ENCODE peak calls at places on chromosomes 5 and 9, in six cellular contexts. One of them, this sample, is unnamed.

GRCh38 chr5:139955616-139956283 is 87.3 kb downstream of the NRG2 start:
- DNase-seq in suprapubic skin: no peak
- DNase-seq in neural progenitor cell: peak
- DNase-seq in tibial artery: no peak
- DNase-seq in WTC11: no peak
- DNase-seq in GM13976: peak
- DNase-seq in this sample: no peak

GRCh38 chr5:14105717-14106435 is 37.3 kb upstream of the TRIO start:
- DNase-seq in tibial artery: no peak
- DNase-seq in neural progenitor cell: no peak
- DNase-seq in suprapubic skin: no peak
- DNase-seq in GM13976: no peak
- DNase-seq in WTC11: no peak
- DNase-seq in this sample: no peak

GRCh38 chr9:21590058-21590996 is 108.2 kb upstream of the IFNE start:
- DNase-seq in neural progenitor cell: no peak
- DNase-seq in suprapubic skin: no peak
- DNase-seq in WTC11: no peak
- DNase-seq in tibial artery: no peak
- DNase-seq in GM13976: no peak
- DNase-seq in this sample: no peak

GRCh38 chr9:73539881-73540280 is 388.2 kb downstream of the ANXA1 start:
- DNase-seq in WTC11: no peak
- DNase-seq in GM13976: no peak
- DNase-seq in suprapubic skin: no peak
- DNase-seq in tibial artery: no peak
- DNase-seq in neural progenitor cell: no peak
- DNase-seq in this sample: no peak

GRCh38 chr9:123561055-123561454 is 205.1 kb downstream of the CRB2 start:
- DNase-seq in neural progenitor cell: no peak
- DNase-seq in GM13976: no peak
- DNase-seq in tibial artery: no peak
- DNase-seq in suprapubic skin: no peak
- DNase-seq in WTC11: peak
- DNase-seq in this sample: no peak

GRCh38 chr5:60333103-60333502 is 366.9 kb downstream of the DEPDC1B start:
- DNase-seq in neural progenitor cell: no peak
- DNase-seq in tibial artery: no peak
- DNase-seq in suprapubic skin: no peak
- DNase-seq in WTC11: no peak
- DNase-seq in GM13976: no peak
- DNase-seq in this sample: no peak

GRCh38 chr5:15463231-15463630 is 36.7 kb upstream of the FBXL7 start:
- DNase-seq in neural progenitor cell: peak
- DNase-seq in GM13976: no peak
- DNase-seq in tibial artery: no peak
- DNase-seq in suprapubic skin: no peak
- DNase-seq in WTC11: no peak
- DNase-seq in this sample: no peak

GRCh38 chr5:169122951-169123350 is 178.0 kb downstream of the SLIT3 start:
- DNase-seq in tibial artery: no peak
- DNase-seq in WTC11: no peak
- DNase-seq in neural progenitor cell: no peak
- DNase-seq in GM13976: no peak
- DNase-seq in suprapubic skin: no peak
- DNase-seq in this sample: no peak

GRCh38 chr9:69153707-69154521 is 20.2 kb upstream of the TJP2 start:
- DNase-seq in tibial artery: no peak
- DNase-seq in WTC11: no peak
- DNase-seq in neural progenitor cell: no peak
- DNase-seq in suprapubic skin: no peak
- DNase-seq in GM13976: no peak
- DNase-seq in this sample: no peak

GRCh38 chr5:154076240-154076922 is 37.6 kb downstream of the MFAP3 start:
- DNase-seq in GM13976: no peak
- DNase-seq in neural progenitor cell: no peak
- DNase-seq in WTC11: no peak
- DNase-seq in suprapubic skin: no peak
- DNase-seq in tibial artery: no peak
- DNase-seq in this sample: no peak

GRCh38 chr5:1171340-1171941 is 30.0 kb upstream of the SLC6A19 start:
- DNase-seq in tibial artery: no peak
- DNase-seq in GM13976: no peak
- DNase-seq in neural progenitor cell: no peak
- DNase-seq in WTC11: no peak
- DNase-seq in suprapubic skin: no peak
- DNase-seq in this sample: no peak

GRCh38 chr5:14582797-14583137 is 1.2 kb downstream of the OTULINL start:
- DNase-seq in neural progenitor cell: no peak
- DNase-seq in suprapubic skin: no peak
- DNase-seq in tibial artery: no peak
- DNase-seq in WTC11: no peak
- DNase-seq in GM13976: no peak
- DNase-seq in this sample: no peak

DNA sequence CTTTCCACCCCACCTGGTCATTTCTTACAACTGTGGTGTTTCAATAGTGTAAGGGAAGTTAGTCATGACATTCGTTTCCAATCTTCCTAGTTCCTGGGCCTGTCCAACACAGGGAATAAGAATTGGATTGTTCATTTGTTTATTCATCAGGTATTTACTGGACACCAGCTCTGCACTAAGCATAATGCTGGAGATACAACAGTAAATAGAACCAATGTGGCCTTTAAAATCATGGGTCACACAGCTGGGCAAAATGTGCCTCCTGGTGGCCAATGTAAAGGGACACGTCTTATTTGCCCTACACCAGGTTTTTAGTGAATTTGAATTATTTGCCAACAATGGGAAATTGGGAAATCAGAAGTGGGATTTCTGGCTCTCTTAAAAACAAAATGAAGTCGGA is 10.4 kb downstream of the ABLIM3 start:
- DNase-seq in GM13976: no peak
- DNase-seq in neural progenitor cell: no peak
- DNase-seq in tibial artery: no peak
- DNase-seq in suprapubic skin: no peak
- DNase-seq in WTC11: no peak
- DNase-seq in this sample: no peak
- TF ChIP-seq CTCF in GM13976: no peak
- TF ChIP-seq CTCF in neural progenitor cell: peak
- TF ChIP-seq CTCF in tibial artery: no peak
- TF ChIP-seq CTCF in suprapubic skin: no peak
- TF ChIP-seq CTCF in WTC11: no peak
- TF ChIP-seq CTCF in this sample: peak

DNA sequence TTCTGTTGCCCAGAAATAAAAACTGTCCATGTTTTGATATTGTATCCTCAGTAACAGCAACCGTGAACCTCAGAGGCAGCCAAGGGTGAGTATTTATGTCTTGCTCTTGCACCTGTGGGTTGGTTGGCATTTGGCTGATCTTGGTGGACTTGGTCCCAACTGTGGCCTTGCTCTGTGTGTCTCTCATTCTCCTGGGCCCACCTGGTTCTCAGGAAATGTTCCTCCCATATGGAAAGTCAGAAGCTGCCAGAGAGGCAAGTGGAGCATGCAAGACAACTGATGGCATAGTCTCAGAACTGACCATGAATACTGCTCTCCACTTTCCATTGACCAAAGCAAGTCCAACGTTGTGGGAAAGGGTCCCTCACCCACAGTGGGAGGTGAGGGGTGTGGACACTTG is 13.6 kb upstream of the NINJ1 start:
- DNase-seq in tibial artery: no peak
- DNase-seq in WTC11: no peak
- DNase-seq in GM13976: no peak
- DNase-seq in neural progenitor cell: no peak
- DNase-seq in suprapubic skin: no peak
- DNase-seq in this sample: no peak
- TF ChIP-seq CTCF in tibial artery: no peak
- TF ChIP-seq CTCF in WTC11: no peak
- TF ChIP-seq CTCF in GM13976: no peak
- TF ChIP-seq CTCF in neural progenitor cell: no peak
- TF ChIP-seq CTCF in suprapubic skin: no peak
- TF ChIP-seq CTCF in this sample: no peak

DNA sequence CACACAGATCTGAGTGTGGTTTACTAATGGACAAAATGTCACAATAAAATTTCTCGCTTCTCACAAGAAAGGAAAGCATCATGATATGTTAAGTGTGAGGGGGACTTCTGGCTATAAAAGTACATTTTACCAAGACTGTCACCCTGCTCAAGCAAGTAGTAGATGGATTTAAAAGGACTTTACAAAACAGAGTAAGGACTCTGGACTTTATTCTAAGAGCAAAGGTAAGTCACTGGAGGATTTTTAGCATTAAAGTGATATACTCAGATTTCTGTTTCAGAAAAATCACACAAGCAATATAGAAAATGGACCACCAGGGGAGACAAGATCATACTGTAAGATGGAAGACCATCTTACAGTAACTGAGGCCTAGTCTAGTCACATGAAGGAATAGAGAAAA is 19.7 kb downstream of the FANCC start:
- DNase-seq in GM13976: no peak
- DNase-seq in suprapubic skin: no peak
- DNase-seq in tibial artery: no peak
- DNase-seq in WTC11: no peak
- DNase-seq in neural progenitor cell: no peak
- DNase-seq in this sample: no peak
- TF ChIP-seq CTCF in GM13976: no peak
- TF ChIP-seq CTCF in suprapubic skin: no peak
- TF ChIP-seq CTCF in tibial artery: no peak
- TF ChIP-seq CTCF in WTC11: no peak
- TF ChIP-seq CTCF in neural progenitor cell: no peak
- TF ChIP-seq CTCF in this sample: no peak

DNA sequence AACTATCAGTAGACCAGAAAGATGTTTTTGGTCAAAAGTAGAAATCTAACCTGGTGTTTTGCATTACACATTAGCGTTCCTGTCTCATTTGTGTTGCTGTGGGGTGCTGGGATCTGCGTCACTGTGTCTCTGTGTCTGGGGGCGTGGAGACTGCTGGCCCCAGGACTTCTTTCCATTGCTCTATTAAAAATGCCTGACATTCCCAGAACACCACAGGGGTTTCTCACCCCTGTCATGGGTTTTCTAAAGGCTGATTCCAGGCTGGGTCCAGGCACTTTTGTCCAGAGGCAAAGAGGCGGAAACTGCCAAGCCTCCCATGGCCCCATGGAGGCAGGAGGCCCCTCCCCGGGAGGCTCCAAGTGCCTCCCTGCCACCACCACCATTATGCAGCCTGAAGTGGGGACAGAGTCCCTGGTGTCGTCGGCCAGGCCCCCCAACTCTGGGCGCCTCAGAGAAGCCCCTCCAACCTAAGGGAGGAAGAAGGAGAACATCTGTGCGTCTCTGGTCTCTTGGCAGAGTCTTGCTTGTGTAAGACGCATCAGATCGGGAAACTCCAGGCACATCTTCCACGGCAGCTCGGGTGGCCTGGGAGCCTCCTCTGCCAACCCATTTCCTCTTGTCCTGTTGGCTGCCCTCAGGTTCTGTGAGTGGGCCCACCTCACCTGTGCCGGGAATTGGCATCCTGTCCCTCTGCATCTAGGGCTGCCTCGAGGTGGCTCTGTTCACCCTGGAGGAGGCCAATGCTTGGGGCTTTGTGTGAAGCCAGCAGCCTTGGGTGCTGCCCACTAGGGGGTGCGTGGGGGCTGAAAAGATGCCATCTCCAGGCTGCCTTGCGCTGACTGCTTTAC is 13.8 kb upstream of the PLEKHG4B start:
- DNase-seq in suprapubic skin: no peak
- DNase-seq in neural progenitor cell: peak
- DNase-seq in GM13976: peak
- DNase-seq in WTC11: no peak
- DNase-seq in tibial artery: no peak
- DNase-seq in this sample: peak
- TF ChIP-seq CTCF in suprapubic skin: no peak
- TF ChIP-seq CTCF in neural progenitor cell: peak
- TF ChIP-seq CTCF in GM13976: no peak
- TF ChIP-seq CTCF in WTC11: no peak
- TF ChIP-seq CTCF in tibial artery: no peak
- TF ChIP-seq CTCF in this sample: no peak

DNA sequence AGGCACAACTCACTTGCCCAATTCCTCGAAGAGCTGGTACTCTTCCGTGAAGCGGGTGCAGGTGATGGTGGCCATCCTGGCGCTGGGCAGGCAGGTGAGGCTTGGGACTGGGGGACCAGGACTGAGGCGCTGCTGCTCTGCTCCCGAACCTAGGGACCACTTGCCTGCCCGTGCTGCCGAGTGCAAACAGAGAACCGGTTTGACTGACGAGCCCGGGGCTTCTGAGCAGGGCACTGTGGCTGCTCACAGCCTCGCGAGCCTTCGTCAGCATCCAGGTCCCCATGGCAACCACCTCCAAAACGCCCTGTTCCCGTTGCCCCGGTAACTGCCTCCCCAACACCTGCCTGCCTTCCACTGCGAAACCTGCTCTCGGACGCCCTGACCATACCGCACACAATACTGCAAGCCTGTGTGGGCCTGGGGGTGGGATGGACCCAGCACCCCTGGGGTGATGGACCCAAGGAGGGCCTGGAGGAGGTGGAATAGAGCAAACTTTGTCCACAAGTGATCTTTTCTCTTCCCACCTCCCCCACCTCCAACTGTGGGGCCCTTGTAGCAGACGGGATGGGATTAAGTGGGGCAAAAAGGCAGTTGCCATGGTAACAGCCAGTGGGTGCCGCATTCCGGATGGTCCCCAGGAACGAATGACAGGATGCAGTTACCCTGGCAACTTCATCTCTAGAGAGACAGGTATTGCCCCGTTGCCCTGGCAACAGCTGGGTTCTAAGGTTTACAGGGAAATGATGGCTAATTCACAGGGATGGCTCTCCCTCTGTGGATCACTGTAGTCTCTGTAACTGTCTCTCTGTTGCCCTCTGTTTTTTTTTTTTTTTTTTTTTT is at the start of gene CAMK2A:
- DNase-seq in tibial artery: no peak
- DNase-seq in WTC11: peak
- DNase-seq in GM13976: no peak
- DNase-seq in suprapubic skin: no peak
- DNase-seq in neural progenitor cell: peak
- DNase-seq in this sample: peak
- TF ChIP-seq CTCF in tibial artery: no peak
- TF ChIP-seq CTCF in WTC11: no peak
- TF ChIP-seq CTCF in GM13976: no peak
- TF ChIP-seq CTCF in suprapubic skin: no peak
- TF ChIP-seq CTCF in neural progenitor cell: no peak
- TF ChIP-seq CTCF in this sample: no peak

GRCh38 chr9:17082343-17082742 is 52.5 kb upstream of the CNTLN start:
- DNase-seq in neural progenitor cell: peak
- DNase-seq in tibial artery: no peak
- DNase-seq in suprapubic skin: no peak
- DNase-seq in GM13976: no peak
- DNase-seq in WTC11: peak
- DNase-seq in this sample: peak
- TF ChIP-seq CTCF in neural progenitor cell: peak
- TF ChIP-seq CTCF in tibial artery: no peak
- TF ChIP-seq CTCF in suprapubic skin: no peak
- TF ChIP-seq CTCF in GM13976: no peak
- TF ChIP-seq CTCF in WTC11: no peak
- TF ChIP-seq CTCF in this sample: no peak

This sample was measured in glutamatergic neuron.